ENCODE peak calls at places on chromosomes 2 and 18, in four cellular contexts. O, P, Z and C are unnamed samples.

GRCh38 chr2:232336241-232336736 is 42.3 kb upstream of the ALPP start:
- DNase-seq in O (no peak), P (no peak), Z (no peak), C (no peak)

GRCh38 chr2:61793389-61793836 is 60.4 kb downstream of the FAM161A start:
- DNase-seq in O (peak), P (peak), Z (peak), C (peak)

GRCh38 chr18:45275367-45276113 is 339.7 kb upstream of the SLC14A2 start:
- DNase-seq in O (no peak), P (no peak), Z (peak), C (peak)

GRCh38 chr2:208249241-208249640 is 5.6 kb downstream of the IDH1 start:
- DNase-seq in O (no peak), P (no peak), Z (no peak), C (no peak)

GRCh38 chr2:218799990-218800389 is 18.0 kb downstream of the CYP27A1 start:
- DNase-seq in O (no peak), P (no peak), Z (no peak), C (no peak)

GRCh38 chr18:59096098-59096779 is 43.4 kb upstream of the SEC11C start:
- DNase-seq in O (no peak), P (peak), Z (no peak), C (no peak)

GRCh38 chr2:71060871-71061270 is 7.6 kb upstream of the NAGK start:
- DNase-seq in O (no peak), P (no peak), Z (no peak), C (no peak)

GRCh38 chr2:20291846-20292408 is 58.7 kb downstream of the PUM2 start:
- DNase-seq in O (no peak), P (no peak), Z (no peak), C (no peak)

GRCh38 chr18:25043104-25043503 is 308.9 kb downstream of the ZNF521 start:
- DNase-seq in O (no peak), P (no peak), Z (no peak), C (no peak)

GRCh38 chr18:49835405-49835804 is 22.1 kb upstream of the ACAA2 start:
- DNase-seq in O (no peak), P (no peak), Z (no peak), C (no peak)

GRCh38 chr2:152336103-152336853 is 1.3 kb downstream of the FMNL2 start:
- DNase-seq in O (peak), P (no peak), Z (no peak), C (no peak)

GRCh38 chr2:147416099-147416498 is 428.7 kb upstream of the ACVR2A start:
- DNase-seq in O (no peak), P (no peak), Z (no peak), C (no peak)

GRCh38 chr2:85961754-85962153 is 73.0 kb upstream of the ST3GAL5 start:
- DNase-seq in O (no peak), P (no peak), Z (no peak), C (no peak)

GRCh38 chr2:205763708-205764501 is 81.6 kb downstream of the NRP2 start:
- DNase-seq in O (no peak), P (peak), Z (peak), C (no peak)

GRCh38 chr2:121521359-121521758 is 9.3 kb upstream of the RNU4ATAC start:
- DNase-seq in O (no peak), P (no peak), Z (no peak), C (no peak)

GRCh38 chr2:227703280-227703732 is 14.5 kb downstream of the SLC19A3 start:
- DNase-seq in O (no peak), P (no peak), Z (no peak), C (no peak)

GRCh38 chr2:72778410-72778809 is 47.4 kb downstream of the EXOC6B start:
- DNase-seq in O (no peak), P (no peak), Z (no peak), C (no peak)

GRCh38 chr18:39051013-39051412 is 1485.4 kb upstream of the CELF4 start:
- DNase-seq in O (no peak), P (no peak), Z (no peak), C (no peak)

GRCh38 chr2:9229470-9229820 is 22.8 kb downstream of the ASAP2 start:
- DNase-seq in O (no peak), P (no peak), Z (no peak), C (no peak)

GRCh38 chr2:169980001-169980400 is 152.7 kb downstream of the UBR3 start:
- DNase-seq in O (no peak), P (no peak), Z (no peak), C (no peak)

GRCh38 chr2:230347659-230348305 is 20.8 kb downstream of the SP140L start:
- DNase-seq in O (no peak), P (no peak), Z (no peak), C (no peak)

GRCh38 chr2:27315122-27315521 is 6.9 kb upstream of the UCN start:
- DNase-seq in O (no peak), P (no peak), Z (no peak), C (no peak)

GRCh38 chr2:30782124-30782523 is 25.1 kb downstream of the CAPN13 start:
- DNase-seq in O (no peak), P (no peak), Z (no peak), C (no peak)

GRCh38 chr2:200966770-200967169 is 3.3 kb upstream of the ORC2 start:
- DNase-seq in O (peak), P (no peak), Z (no peak), C (no peak)

GRCh38 chr2:220134756-220135534 is 507.5 kb downstream of the SLC4A3 start:
- DNase-seq in O (no peak), P (no peak), Z (no peak), C (no peak)

GRCh38 chr18:8706981-8707940 is 1.9 kb downstream of the MTCL1 start:
- DNase-seq in O (peak), P (no peak), Z (peak), C (peak)

GRCh38 chr2:232146294-232146693 is 184.8 kb downstream of the DIS3L2 start:
- DNase-seq in O (no peak), P (no peak), Z (no peak), C (no peak)

GRCh38 chr2:54613794-54614257 is 109.6 kb upstream of the EML6 start:
- DNase-seq in O (no peak), P (no peak), Z (no peak), C (no peak)

GRCh38 chr18:10230072-10230471 is 224.4 kb upstream of the APCDD1 start:
- DNase-seq in O (peak), P (no peak), Z (peak), C (no peak)

GRCh38 chr18:62637807-62638687 is 77.3 kb upstream of the PHLPP1 start:
- DNase-seq in O (peak), P (no peak), Z (peak), C (peak)

GRCh38 chr18:34048423-34048822 is 176.3 kb downstream of the NOL4 start:
- DNase-seq in O (no peak), P (no peak), Z (no peak), C (no peak)